ENCODE peak calls at places on chromosome 21, in seven cellular contexts. Q is ovary, Y is B cell, M is IMR-90, C is Calu3, T is psoas muscle, J is uterus. B is an unnamed sample.

GRCh38 chr21:14591277-14591876 is 45.3 kb upstream of the SAMSN1 start:
- DNase-seq in M (no peak), T (no peak), Q (no peak), J (no peak), Y (no peak), C (no peak), B (no peak)

GRCh38 chr21:36209626-36210171 is 53.1 kb downstream of the DOP1B start:
- DNase-seq in J (peak), M (peak), Y (peak), Q (no peak), C (peak), T (no peak), B (no peak)

GRCh38 chr21:41601573-41602371 is 93.8 kb upstream of the TMPRSS2 start:
- DNase-seq in Y (no peak), M (peak), Q (no peak), T (no peak), C (no peak), J (no peak), B (no peak)

GRCh38 chr21:31875424-31876097 is 2.7 kb downstream of the HUNK start:
- DNase-seq in Q (no peak), M (peak), J (no peak), C (no peak), T (no peak), Y (no peak), B (no peak)

GRCh38 chr21:39523930-39524329 is 72.2 kb downstream of the SH3BGR start:
- DNase-seq in Y (no peak), T (no peak), M (no peak), C (no peak), Q (no peak), J (no peak), B (no peak)

GRCh38 chr21:35382696-35383095 is 333.6 kb upstream of the RUNX1 start:
- DNase-seq in Q (no peak), Y (no peak), M (no peak), C (no peak), T (no peak), J (no peak), B (no peak)

GRCh38 chr21:41121785-41122415 is 46.1 kb upstream of the BACE2 start:
- DNase-seq in M (peak), C (peak), Y (peak), T (peak), J (peak), Q (peak), B (peak)

GRCh38 chr21:34818663-34819158 is 149.9 kb downstream of the CLIC6 start:
- DNase-seq in J (no peak), Q (no peak), C (no peak), Y (no peak), T (no peak), M (peak), B (no peak)

GRCh38 chr21:31450971-31451370 is 106.9 kb upstream of the TIAM1 start:
- DNase-seq in Y (no peak), T (no peak), J (no peak), Q (no peak), C (no peak), M (no peak), B (no peak)

DNA sequence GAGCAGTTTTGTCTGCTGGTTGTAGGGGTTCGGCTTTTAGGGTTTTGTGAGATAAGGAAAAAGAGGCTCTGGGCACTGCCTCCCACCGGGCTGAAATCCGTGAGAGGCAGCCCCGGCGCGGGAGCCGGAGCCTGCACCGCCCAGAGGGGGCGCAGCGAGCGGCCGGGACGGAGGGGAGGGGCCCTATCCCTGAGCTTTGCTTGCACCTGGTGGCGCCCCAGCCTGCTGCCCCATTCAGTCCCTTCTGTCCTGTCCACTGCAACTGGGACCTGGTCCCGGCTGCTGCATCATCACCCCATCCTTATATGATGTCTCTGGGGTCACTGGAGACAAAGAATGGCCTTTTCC is 512 bp upstream of the KCNJ6 start:
- DNase-seq in J (no peak), Q (no peak), T (no peak), Y (no peak), C (no peak), M (no peak), B (peak)
- TF ChIP-seq CTCF in J (no peak), Q (no peak), T (no peak), Y (no peak), C (no peak), M (peak), B (peak)

DNA sequence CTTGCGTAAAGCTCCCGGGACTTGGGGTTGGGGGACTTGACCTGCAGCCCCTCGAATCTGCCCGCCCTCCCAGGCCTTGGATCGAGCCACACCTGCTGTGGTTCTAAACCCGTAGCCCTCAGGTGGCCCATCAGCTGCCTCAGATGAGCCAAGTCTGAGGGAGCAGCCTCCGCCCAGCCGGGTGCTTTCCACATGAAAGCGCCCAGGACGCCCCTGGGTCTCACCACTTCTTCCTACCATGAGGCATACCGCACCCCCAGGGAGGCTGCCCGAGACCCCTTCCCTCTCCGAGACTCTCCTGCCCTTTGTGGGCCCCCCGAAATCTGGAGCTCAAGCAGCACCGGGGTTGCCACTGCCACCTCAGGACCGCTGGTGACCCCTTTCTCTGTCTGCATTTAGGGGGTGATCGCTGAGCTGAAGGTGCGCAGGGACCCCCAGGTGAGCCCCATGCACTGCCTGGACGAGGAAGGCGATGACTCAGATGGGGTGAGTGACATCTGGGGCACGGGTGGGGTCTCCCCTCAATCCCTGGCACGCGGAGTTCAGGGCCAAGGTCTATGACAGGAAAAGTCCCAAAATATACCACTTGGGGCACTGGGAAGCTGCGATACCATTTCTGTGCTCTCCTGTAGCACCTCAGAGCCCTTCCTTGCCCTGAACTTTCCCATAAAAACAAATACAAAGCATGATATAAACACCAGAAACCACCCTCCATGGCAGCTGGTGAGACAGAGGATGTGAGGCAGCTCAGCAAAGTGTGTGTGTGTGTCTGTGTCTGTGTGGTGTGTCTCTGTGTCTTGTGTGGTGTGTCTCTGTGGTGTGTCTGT is 68.5 kb downstream of the SLC19A1 start:
- DNase-seq in C (no peak), J (no peak), M (peak), Y (no peak), Q (no peak), T (no peak), B (no peak)
- TF ChIP-seq CTCF in C (no peak), J (no peak), M (no peak), Y (no peak), Q (no peak), T (no peak), B (no peak)

GRCh38 chr21:38520511-38520910 is 22.2 kb upstream of the ERG start:
- DNase-seq in M (no peak), Y (no peak), C (no peak), Q (no peak), J (no peak), T (no peak), B (no peak)
- TF ChIP-seq CTCF in M (no peak), Y (no peak), C (no peak), Q (no peak), J (no peak), T (no peak), B (no peak)

DNA sequence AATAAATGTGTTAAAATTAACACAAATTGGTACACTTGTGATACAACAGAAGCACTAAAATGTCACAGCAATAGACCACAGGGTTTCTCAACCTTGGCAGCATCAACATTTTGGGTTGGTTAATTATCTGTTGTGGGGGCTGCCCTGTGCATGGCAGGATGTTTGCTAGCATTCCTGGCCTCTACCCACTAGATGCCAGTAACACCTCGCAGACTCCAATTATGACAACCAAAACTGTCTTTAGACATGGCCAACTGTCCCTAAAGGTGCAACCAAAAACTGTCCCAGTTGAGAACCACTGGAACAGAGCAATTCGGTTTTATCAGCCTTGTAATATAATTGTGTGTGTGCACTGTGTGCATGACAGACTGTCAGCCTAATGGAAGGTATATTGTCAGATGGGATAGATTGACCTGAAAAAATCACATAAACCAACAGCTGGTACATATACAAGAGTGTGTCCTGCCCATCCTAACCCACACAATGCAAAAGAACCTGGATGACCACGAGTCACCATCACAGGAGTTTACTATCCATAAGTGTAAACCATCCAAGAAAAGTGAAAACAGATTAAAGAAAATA is 13.5 kb upstream of the ERG start:
- DNase-seq in M (no peak), C (no peak), T (no peak), Y (no peak), J (no peak), Q (no peak), B (no peak)
- TF ChIP-seq CTCF in M (no peak), C (no peak), T (no peak), Y (no peak), J (no peak), Q (no peak), B (no peak)

GRCh38 chr21:28086861-28087581 is 905.7 kb downstream of the LTN1 start:
- DNase-seq in Q (no peak), Y (no peak), T (no peak), J (no peak), M (no peak), C (no peak), B (no peak)

GRCh38 chr21:28090546-28090945 is 902.1 kb downstream of the LTN1 start:
- DNase-seq in J (no peak), C (no peak), Q (no peak), T (no peak), Y (no peak), M (no peak), B (no peak)

GRCh38 chr21:28084951-28085350 is 907.7 kb downstream of the LTN1 start:
- DNase-seq in T (no peak), Y (no peak), M (no peak), Q (no peak), C (no peak), J (no peak), B (no peak)

GRCh38 chr21:28091500-28091899 is 901.2 kb downstream of the LTN1 start:
- DNase-seq in M (no peak), T (no peak), C (no peak), Y (no peak), Q (no peak), J (no peak), B (no peak)

DNA sequence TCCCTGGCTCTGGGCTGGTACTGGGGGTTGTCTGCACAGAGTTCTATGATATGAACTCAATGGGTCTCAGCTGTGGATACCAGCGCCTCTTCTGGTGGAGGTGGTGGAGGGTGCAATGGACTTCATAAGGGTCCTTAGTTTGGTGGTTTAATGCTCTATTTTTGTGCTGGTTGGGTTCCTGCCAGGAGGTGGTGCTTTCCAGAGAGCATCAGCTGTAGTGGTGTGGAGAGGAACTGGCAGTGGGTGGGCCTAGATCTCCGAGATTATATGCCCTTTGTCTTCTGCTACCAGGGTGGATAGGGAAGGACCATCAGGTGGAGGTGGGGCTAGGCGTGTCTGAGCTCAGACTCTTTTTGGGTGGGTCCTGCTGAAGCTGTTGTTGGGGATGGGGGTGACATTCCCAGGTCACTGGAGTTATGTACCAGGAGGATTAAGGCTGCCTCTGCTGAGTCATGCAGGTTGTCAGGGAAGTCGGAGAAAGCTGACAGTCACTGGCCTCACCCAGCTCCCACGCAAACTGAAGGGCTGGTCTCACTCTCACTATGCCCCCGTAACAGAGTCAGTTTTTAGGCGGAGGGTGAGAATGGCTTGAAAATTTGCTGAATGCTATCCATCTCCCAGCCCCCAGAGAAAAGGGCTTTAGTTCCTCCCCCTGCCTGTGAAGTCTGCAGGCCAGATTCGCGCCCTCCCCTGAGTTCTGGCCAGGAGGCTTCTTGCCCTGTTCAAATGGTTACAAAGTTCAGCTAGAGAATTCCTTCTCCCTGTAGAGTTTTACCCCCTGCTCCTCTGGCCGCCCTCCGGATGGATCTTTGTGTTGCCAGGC is 902.9 kb downstream of the LTN1 start:
- DNase-seq in Q (no peak), C (peak), J (no peak), T (no peak), Y (no peak), M (no peak), B (no peak)
- TF ChIP-seq CTCF in Q (no peak), C (no peak), J (no peak), T (no peak), Y (no peak), M (no peak), B (no peak)

GRCh38 chr21:43269461-43269860 is 100.7 kb downstream of the CRYAA start:
- DNase-seq in J (no peak), M (no peak), C (peak), Y (peak), Q (no peak), T (peak), B (no peak)
- TF ChIP-seq CTCF in J (no peak), M (peak), C (no peak), Y (peak), Q (no peak), T (no peak), B (peak)

B was measured in neural crest cell.